ENCODE peak calls at places on chromosomes 1 and 21, in four cellular contexts. One of them, this sample, is unnamed.

GRCh38 chr1:203306089-203306969 is 1.0 kb downstream of the BTG2 start:
- DNase-seq in AG10803: peak
- DNase-seq in GM23338: no peak
- DNase-seq in left colon: peak
- DNase-seq in this sample: peak

GRCh38 chr1:84504580-84505021 is 1.6 kb upstream of the SPATA1 start:
- DNase-seq in AG10803: peak
- DNase-seq in GM23338: no peak
- DNase-seq in left colon: no peak
- DNase-seq in this sample: no peak

GRCh38 chr1:9873385-9873784 is 36.7 kb downstream of the CTNNBIP1 start:
- DNase-seq in AG10803: no peak
- DNase-seq in GM23338: no peak
- DNase-seq in left colon: no peak
- DNase-seq in this sample: peak

GRCh38 chr1:62280150-62280549 is 39.1 kb downstream of the KANK4 start:
- DNase-seq in AG10803: no peak
- DNase-seq in GM23338: no peak
- DNase-seq in left colon: no peak
- DNase-seq in this sample: no peak

GRCh38 chr21:43982489-43983078 is 29.5 kb upstream of the TRAPPC10 start:
- DNase-seq in AG10803: no peak
- DNase-seq in GM23338: no peak
- DNase-seq in left colon: no peak
- DNase-seq in this sample: no peak

GRCh38 chr21:23131177-23131576 is 2133.0 kb downstream of the NCAM2 start:
- DNase-seq in AG10803: no peak
- DNase-seq in GM23338: peak
- DNase-seq in left colon: no peak
- DNase-seq in this sample: no peak

GRCh38 chr1:27109103-27109822 is 45.7 kb downstream of the SLC9A1 start:
- DNase-seq in AG10803: no peak
- DNase-seq in GM23338: peak
- DNase-seq in left colon: no peak
- DNase-seq in this sample: peak

GRCh38 chr1:201309420-201309819 is 26.1 kb downstream of the PKP1 start:
- DNase-seq in AG10803: peak
- DNase-seq in GM23338: peak
- DNase-seq in left colon: peak
- DNase-seq in this sample: peak

GRCh38 chr1:54312874-54313316 is 93.3 kb downstream of the SSBP3 start:
- DNase-seq in AG10803: peak
- DNase-seq in GM23338: peak
- DNase-seq in left colon: peak
- DNase-seq in this sample: no peak

GRCh38 chr1:16371725-16372124 is 4.7 kb downstream of the SZRD1 start:
- DNase-seq in AG10803: peak
- DNase-seq in GM23338: no peak
- DNase-seq in left colon: no peak
- DNase-seq in this sample: no peak

GRCh38 chr21:46024983-46025860 is 43.7 kb downstream of the COL6A1 start:
- DNase-seq in AG10803: peak
- DNase-seq in GM23338: no peak
- DNase-seq in left colon: no peak
- DNase-seq in this sample: no peak